ENCODE peak calls at places on chromosome 13, in eight cellular contexts. H, S, P, G, W, O, X and Y are unnamed samples.

GRCh38 chr13:77876176-77876575 is 42.5 kb downstream of the EDNRB start:
- DNase-seq in W (peak), S (no peak), P (peak), X (no peak), G (no peak), H (no peak), O (no peak), Y (peak)

GRCh38 chr13:65530688-65531087 is 1699.4 kb downstream of the PCDH9 start:
- DNase-seq in X (no peak), O (no peak), G (no peak), S (no peak), P (peak), W (no peak), H (no peak), Y (peak)

GRCh38 chr13:45335397-45336024 is 5.5 kb downstream of the TPT1 start:
- DNase-seq in H (no peak), W (no peak), X (no peak), P (no peak), G (no peak), O (no peak), S (no peak), Y (no peak)

GRCh38 chr13:38900188-38900587 is 90.4 kb downstream of the STOML3 start:
- DNase-seq in H (no peak), W (no peak), O (no peak), X (no peak), S (no peak), G (no peak), P (no peak), Y (peak)

GRCh38 chr13:56424246-56424645 is 716.5 kb upstream of the PRR20A start:
- DNase-seq in G (no peak), S (no peak), O (no peak), W (no peak), P (no peak), H (no peak), X (peak), Y (no peak)

GRCh38 chr13:73000027-73000674 is 58.7 kb upstream of the KLF5 start:
- DNase-seq in G (no peak), P (peak), S (no peak), W (peak), H (no peak), X (no peak), O (no peak), Y (peak)

GRCh38 chr13:24670927-24671326 is 9.3 kb upstream of the ATP12A start:
- DNase-seq in P (peak), S (no peak), O (no peak), G (no peak), H (no peak), X (no peak), W (no peak), Y (peak)

GRCh38 chr13:24716446-24716845 is 36.2 kb downstream of the ATP12A start:
- DNase-seq in O (no peak), X (no peak), W (no peak), S (no peak), G (no peak), H (no peak), P (no peak), Y (no peak)

GRCh38 chr13:112746044-112746443 is 56.2 kb downstream of the ATP11A start:
- DNase-seq in O (no peak), P (no peak), S (no peak), H (no peak), X (no peak), W (no peak), G (no peak), Y (no peak)

GRCh38 chr13:76522083-76522755 is 364.0 kb downstream of the KCTD12 start:
- DNase-seq in P (peak), H (peak), X (peak), G (no peak), O (no peak), W (peak), S (no peak), Y (peak)

GRCh38 chr13:111904701-111905608 is 162.0 kb upstream of the SOX1 start:
- DNase-seq in W (no peak), S (no peak), G (no peak), P (no peak), O (no peak), X (no peak), H (no peak), Y (no peak)

GRCh38 chr13:63773476-63773875 is 2357.8 kb upstream of the PCDH20 start:
- DNase-seq in W (no peak), P (no peak), H (no peak), O (no peak), S (no peak), G (no peak), X (no peak), Y (no peak)

GRCh38 chr13:20359335-20359734 is 127.2 kb upstream of the GJB6 start:
- DNase-seq in P (peak), W (peak), X (no peak), G (no peak), H (no peak), S (no peak), O (no peak), Y (peak)

GRCh38 chr13:106867249-106867648 is 299.3 kb upstream of the ARGLU1 start:
- DNase-seq in X (no peak), S (no peak), H (no peak), O (no peak), W (no peak), G (peak), P (peak), Y (peak)

GRCh38 chr13:112521073-112521685 is 66.8 kb downstream of the TUBGCP3 start:
- DNase-seq in S (no peak), H (no peak), G (no peak), O (no peak), W (peak), X (no peak), P (peak), Y (peak)

GRCh38 chr13:110713981-110714797 is 689 bp downstream of the ING1 start:
- DNase-seq in P (peak), X (peak), W (peak), S (peak), G (peak), H (no peak), O (no peak), Y (peak)

GRCh38 chr13:89457977-89458376 is 1786.8 kb downstream of the SLITRK5 start:
- DNase-seq in S (no peak), P (peak), X (no peak), W (peak), H (no peak), O (no peak), G (no peak), Y (peak)

GRCh38 chr13:107441279-107441678 is 774.1 kb downstream of the LIG4 start:
- DNase-seq in W (peak), H (no peak), X (no peak), P (peak), G (no peak), S (no peak), O (no peak), Y (peak)